ENCODE peak calls at places on chromosomes 13 and 19, in six cellular contexts. U is K562, P is endodermal cell, A is adrenal gland, D is DND-41, C is transverse colon. G is an unnamed sample.
A peak's percentile ranks its signal among the peaks of the same experiment; 100 is the strongest.

GRCh38 chr13:43783820-43784219 is 3.0 kb downstream of the ENOX1 start:
- DNase-seq in U (no peak), P (no peak), A (no peak), D (no peak), C (no peak), G (peak; percentile 50)

GRCh38 chr19:50517704-50518075 is 4.0 kb upstream of the ASPDH start:
- DNase-seq in U (no peak), P (peak; percentile 33), A (no peak), D (no peak), C (no peak), G (no peak)

GRCh38 chr19:44401108-44401786 is at the start of gene ZNF285:
- DNase-seq in U (peak; percentile 87), P (peak; percentile 98), A (peak; percentile 95), D (no peak), C (peak; percentile 90), G (peak; percentile 96)

GRCh38 chr19:8512115-8512967 is 1.6 kb downstream of the ZNF414 start:
- DNase-seq in U (peak; percentile 89), P (peak; percentile 84), A (no peak), D (peak; percentile 36), C (peak; percentile 43), G (peak; percentile 51)

GRCh38 chr13:36753176-36753575 is 65.8 kb upstream of the RFXAP start:
- DNase-seq in U (no peak), P (no peak), A (no peak), D (no peak), C (no peak), G (no peak)

GRCh38 chr19:16262618-16263017 is 62.0 kb upstream of the KLF2 start:
- DNase-seq in U (peak; percentile 54), P (peak; percentile 61), A (no peak), D (no peak), C (peak; percentile 44), G (peak; percentile 53)

GRCh38 chr13:28485097-28485496 is 9.8 kb downstream of the FLT1 start:
- DNase-seq in U (no peak), P (no peak), A (no peak), D (no peak), C (no peak), G (no peak)

GRCh38 chr13:100533588-100534041 is 55.0 kb downstream of the GGACT start:
- DNase-seq in U (no peak), P (peak; percentile 39), A (no peak), D (no peak), C (no peak), G (no peak)

GRCh38 chr19:4870025-4870700 is 2.7 kb upstream of the PLIN3 start:
- DNase-seq in U (peak; percentile 74), P (peak; percentile 81), A (peak; percentile 91), D (no peak), C (peak; percentile 65), G (peak; percentile 50)

GRCh38 chr19:14369399-14370168 is 11.7 kb upstream of the ADGRE5 start:
- DNase-seq in U (no peak), P (no peak), A (no peak), D (no peak), C (peak; percentile 50), G (no peak)

GRCh38 chr13:49958321-49958720 is 22.2 kb upstream of the SPRYD7 start:
- DNase-seq in U (no peak), P (no peak), A (no peak), D (no peak), C (no peak), G (no peak)

GRCh38 chr13:22839554-22840286 is 341.1 kb upstream of the SGCG start:
- DNase-seq in U (peak; percentile 5), P (no peak), A (peak; percentile 14), D (no peak), C (no peak), G (no peak)

GRCh38 chr13:40550130-40550529 is 116.3 kb downstream of the FOXO1 start:
- DNase-seq in U (no peak), P (no peak), A (no peak), D (no peak), C (no peak), G (no peak)

GRCh38 chr13:53200498-53201453 is 172.2 kb downstream of the OLFM4 start:
- DNase-seq in U (no peak), P (peak; percentile 95), A (peak; percentile 36), D (no peak), C (peak; percentile 28), G (peak; percentile 8)

GRCh38 chr13:82717249-82717648 is 1165.0 kb downstream of the SLITRK1 start:
- DNase-seq in U (no peak), P (no peak), A (no peak), D (no peak), C (no peak), G (no peak)

GRCh38 chr19:30160426-30160825 is 211.8 kb upstream of the ZNF536 start:
- DNase-seq in U (no peak), P (no peak), A (no peak), D (no peak), C (no peak), G (no peak)

GRCh38 chr19:18091217-18091608 is 4.5 kb upstream of the IL12RB1 start:
- DNase-seq in U (peak; percentile 56), P (no peak), A (peak; percentile 42), D (peak; percentile 55), C (peak; percentile 78), G (no peak)

GRCh38 chr13:19158526-19158925 is 23.1 kb downstream of the TUBA3C start:
- DNase-seq in U (no peak), P (no peak), A (no peak), D (no peak), C (no peak), G (no peak)

GRCh38 chr13:34372581-34372980 is 554.6 kb downstream of the RFC3 start:
- DNase-seq in U (no peak), P (no peak), A (peak; percentile 59), D (no peak), C (no peak), G (peak; percentile 26)

GRCh38 chr13:78786399-78786879 is 127.5 kb upstream of the OBI1 start:
- DNase-seq in U (no peak), P (no peak), A (no peak), D (no peak), C (no peak), G (no peak)

GRCh38 chr13:97130201-97130600 is 91.9 kb upstream of the MBNL2 start:
- DNase-seq in U (no peak), P (no peak), A (no peak), D (no peak), C (no peak), G (no peak)

GRCh38 chr13:86870388-86870966 is 800.7 kb upstream of the SLITRK5 start:
- DNase-seq in U (no peak), P (no peak), A (no peak), D (no peak), C (no peak), G (no peak)

GRCh38 chr19:54352546-54352945 is 12.2 kb downstream of the LAIR1 start:
- DNase-seq in U (no peak), P (no peak), A (no peak), D (no peak), C (no peak), G (no peak)

GRCh38 chr19:39389621-39390414 is 1.1 kb downstream of the PAF1 start:
- DNase-seq in U (no peak), P (no peak), A (no peak), D (no peak), C (no peak), G (no peak)

GRCh38 chr13:111518161-111518791 is 197.8 kb downstream of the TEX29 start:
- DNase-seq in U (peak; percentile 10), P (peak; percentile 66), A (no peak), D (no peak), C (no peak), G (no peak)

GRCh38 chr13:98981596-98982195 is 3.8 kb upstream of the DOCK9 start:
- DNase-seq in U (no peak), P (no peak), A (no peak), D (peak; percentile 54), C (no peak), G (no peak)

GRCh38 chr13:85379433-85379832 is 419.8 kb downstream of the SLITRK6 start:
- DNase-seq in U (no peak), P (no peak), A (no peak), D (no peak), C (no peak), G (no peak)

GRCh38 chr19:53912653-53913052 is 3.6 kb downstream of the CACNG7 start:
- DNase-seq in U (peak; percentile 70), P (peak; percentile 91), A (no peak), D (no peak), C (no peak), G (no peak)

GRCh38 chr19:22144394-22144793 is 52.4 kb downstream of the ZNF676 start:
- DNase-seq in U (peak; percentile 9), P (no peak), A (no peak), D (peak; percentile 11), C (no peak), G (peak; percentile 10)
- H3K9me3 ChIP-seq in U (peaks cover 6% of the 10 kb centered on the region), P (peaks cover 81% of the 10 kb centered on the region), A (peaks cover 22% of the 10 kb centered on the region), D (peaks cover 39% of the 10 kb centered on the region), C (peaks cover 50% of the 10 kb centered on the region), G (no peaks in the 10 kb centered on the region)

GRCh38 chr13:59906413-59907027 is 257.2 kb downstream of the DIAPH3 start:
- DNase-seq in U (no peak), P (no peak), A (peak; percentile 7), D (no peak), C (no peak), G (peak; percentile 14)
- TF ChIP-seq CTCF in U (peak; percentile 18), P (peak; percentile 82), A (peak; percentile 53), D (peak; percentile 67), C (peak; percentile 51), G (peak; percentile 76)

GRCh38 chr13:75251188-75251587 is 230.8 kb downstream of the TBC1D4 start:
- DNase-seq in U (no peak), P (no peak), A (no peak), D (no peak), C (no peak), G (no peak)

GRCh38 chr13:75255653-75256052 is 226.3 kb downstream of the TBC1D4 start:
- DNase-seq in U (no peak), P (no peak), A (no peak), D (no peak), C (no peak), G (no peak)

GRCh38 chr13:75255159-75255558 is 226.8 kb downstream of the TBC1D4 start:
- DNase-seq in U (no peak), P (no peak), A (no peak), D (no peak), C (no peak), G (no peak)

GRCh38 chr13:75250526-75251183 is 231.3 kb downstream of the TBC1D4 start:
- DNase-seq in U (no peak), P (no peak), A (no peak), D (no peak), C (no peak), G (no peak)
- H3K36me3 ChIP-seq in U (no peaks in the 10 kb centered on the region), P (no peaks in the 10 kb centered on the region), A (no peaks in the 10 kb centered on the region), D (no peaks in the 10 kb centered on the region), C (no peaks in the 10 kb centered on the region), G (no peaks in the 10 kb centered on the region)

DNA sequence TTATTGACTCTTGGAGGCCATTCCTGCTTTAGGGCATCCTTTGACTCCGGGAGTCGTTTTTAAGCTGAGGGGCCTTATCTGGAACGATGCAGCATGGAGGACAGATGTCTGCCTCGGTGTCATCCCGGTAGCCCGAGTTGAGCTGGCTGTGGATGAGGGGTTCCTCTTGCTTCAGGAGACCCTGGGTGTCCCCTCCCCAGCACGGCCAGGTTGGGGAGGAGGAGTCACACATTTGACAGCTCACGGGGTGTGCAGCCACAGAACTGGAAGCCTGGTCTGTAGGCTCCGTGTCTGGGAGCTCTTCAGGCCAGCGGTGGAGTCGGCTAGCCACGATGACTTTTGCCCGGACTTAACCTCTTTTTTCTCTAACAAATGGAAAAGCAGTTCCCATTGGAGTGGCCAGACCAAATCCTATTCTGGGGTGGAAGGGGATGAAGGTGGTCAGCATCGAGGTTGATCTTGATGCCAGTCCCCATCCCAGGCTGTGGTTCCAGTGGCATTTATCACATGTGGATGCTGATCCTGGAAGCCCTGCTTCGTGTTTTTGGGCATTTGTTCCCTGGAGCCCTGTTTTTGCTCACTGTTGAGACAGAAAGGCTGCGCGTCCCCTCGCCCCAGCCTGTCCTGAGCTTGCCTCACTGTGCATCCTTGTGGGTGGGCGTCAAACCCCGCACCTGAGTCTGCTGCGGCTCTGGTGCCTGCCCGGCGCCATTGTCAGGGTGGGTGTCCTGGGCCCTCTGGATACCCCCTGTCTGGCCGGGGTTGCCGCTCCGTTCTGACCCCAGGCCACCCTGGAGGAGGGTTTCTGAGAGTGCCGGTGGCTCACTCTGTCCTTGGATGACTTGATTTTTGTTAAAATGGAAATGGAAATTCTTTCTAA is 12.0 kb downstream of the TFDP1 start:
- DNase-seq in U (no peak), P (peak; percentile 20), A (no peak), D (no peak), C (peak; percentile 1), G (no peak)
- H3K9me3 ChIP-seq in U (peaks cover 5% of the 10 kb centered on the region), P (no peaks in the 10 kb centered on the region), A (no peaks in the 10 kb centered on the region), D (no peaks in the 10 kb centered on the region), C (no peaks in the 10 kb centered on the region), G (no peaks in the 10 kb centered on the region)

G was measured in BE2C.